ENCODE peak calls at places on chromosomes 6 and 20, in ten cellular contexts. One of them, this sample, is unnamed.

GRCh38 chr6:129623008-129623732 is 86.8 kb downstream of the ARHGAP18 start:
- DNase-seq in DMS79 treated with DMSO at 0.1 percent for 48 hours: no peak
- DNase-seq in NT2/D1: no peak
- DNase-seq in fibroblast of pulmonary artery: no peak
- DNase-seq in Panc1: no peak
- DNase-seq in hepatocyte: no peak
- DNase-seq in left colon: no peak
- DNase-seq in iPS DF 6.9: no peak
- DNase-seq in HuH-7.5: no peak
- DNase-seq in psoas muscle: no peak
- DNase-seq in this sample: no peak

GRCh38 chr6:150868759-150869158 is 3.3 kb downstream of the MTHFD1L start:
- DNase-seq in DMS79 treated with DMSO at 0.1 percent for 48 hours: no peak
- DNase-seq in NT2/D1: no peak
- DNase-seq in fibroblast of pulmonary artery: no peak
- DNase-seq in Panc1: no peak
- DNase-seq in hepatocyte: no peak
- DNase-seq in left colon: no peak
- DNase-seq in iPS DF 6.9: no peak
- DNase-seq in HuH-7.5: no peak
- DNase-seq in psoas muscle: no peak
- DNase-seq in this sample: no peak

GRCh38 chr6:158002249-158002950 is 20.7 kb downstream of the SYNJ2 start:
- DNase-seq in DMS79 treated with DMSO at 0.1 percent for 48 hours: no peak
- DNase-seq in NT2/D1: no peak
- DNase-seq in fibroblast of pulmonary artery: no peak
- DNase-seq in Panc1: no peak
- DNase-seq in hepatocyte: peak; percentile 43
- DNase-seq in left colon: peak; percentile 73
- DNase-seq in iPS DF 6.9: no peak
- DNase-seq in HuH-7.5: no peak
- DNase-seq in psoas muscle: no peak
- DNase-seq in this sample: no peak

GRCh38 chr6:33169286-33170175 is 22.7 kb downstream of the COL11A2 start:
- DNase-seq in DMS79 treated with DMSO at 0.1 percent for 48 hours: no peak
- DNase-seq in NT2/D1: no peak
- DNase-seq in fibroblast of pulmonary artery: no peak
- DNase-seq in Panc1: no peak
- DNase-seq in hepatocyte: no peak
- DNase-seq in left colon: no peak
- DNase-seq in iPS DF 6.9: no peak
- DNase-seq in HuH-7.5: no peak
- DNase-seq in psoas muscle: no peak
- DNase-seq in this sample: no peak

GRCh38 chr6:127475135-127475822 is 16.1 kb upstream of the KIAA0408 start:
- DNase-seq in DMS79 treated with DMSO at 0.1 percent for 48 hours: no peak
- DNase-seq in NT2/D1: no peak
- DNase-seq in fibroblast of pulmonary artery: no peak
- DNase-seq in Panc1: no peak
- DNase-seq in hepatocyte: no peak
- DNase-seq in left colon: no peak
- DNase-seq in iPS DF 6.9: no peak
- DNase-seq in HuH-7.5: no peak
- DNase-seq in psoas muscle: peak; percentile 45
- DNase-seq in this sample: no peak

GRCh38 chr6:392441-393390 is 1.2 kb downstream of the IRF4 start:
- DNase-seq in DMS79 treated with DMSO at 0.1 percent for 48 hours: no peak
- DNase-seq in NT2/D1: no peak
- DNase-seq in fibroblast of pulmonary artery: no peak
- DNase-seq in Panc1: no peak
- DNase-seq in hepatocyte: no peak
- DNase-seq in left colon: no peak
- DNase-seq in iPS DF 6.9: no peak
- DNase-seq in HuH-7.5: no peak
- DNase-seq in psoas muscle: peak; percentile 45
- DNase-seq in this sample: no peak

GRCh38 chr6:87826376-87826775 is 124.3 kb upstream of the AKIRIN2 start:
- DNase-seq in DMS79 treated with DMSO at 0.1 percent for 48 hours: no peak
- DNase-seq in NT2/D1: no peak
- DNase-seq in fibroblast of pulmonary artery: no peak
- DNase-seq in Panc1: no peak
- DNase-seq in hepatocyte: no peak
- DNase-seq in left colon: no peak
- DNase-seq in iPS DF 6.9: no peak
- DNase-seq in HuH-7.5: no peak
- DNase-seq in psoas muscle: no peak
- DNase-seq in this sample: no peak

GRCh38 chr20:38229376-38230252 is 30.9 kb downstream of the KIAA1755 start:
- DNase-seq in DMS79 treated with DMSO at 0.1 percent for 48 hours: no peak
- DNase-seq in NT2/D1: no peak
- DNase-seq in fibroblast of pulmonary artery: peak; percentile 57
- DNase-seq in Panc1: no peak
- DNase-seq in hepatocyte: no peak
- DNase-seq in left colon: no peak
- DNase-seq in iPS DF 6.9: no peak
- DNase-seq in HuH-7.5: no peak
- DNase-seq in psoas muscle: no peak
- DNase-seq in this sample: no peak

GRCh38 chr6:56692586-56693245 is 50.0 kb upstream of the DST start:
- DNase-seq in DMS79 treated with DMSO at 0.1 percent for 48 hours: peak; percentile 49
- DNase-seq in NT2/D1: no peak
- DNase-seq in fibroblast of pulmonary artery: peak; percentile 92
- DNase-seq in Panc1: no peak
- DNase-seq in hepatocyte: no peak
- DNase-seq in left colon: no peak
- DNase-seq in iPS DF 6.9: no peak
- DNase-seq in HuH-7.5: no peak
- DNase-seq in psoas muscle: no peak
- DNase-seq in this sample: peak; percentile 60

GRCh38 chr6:126339796-126340750 is at the start of gene CENPW:
- DNase-seq in DMS79 treated with DMSO at 0.1 percent for 48 hours: peak; percentile 90
- DNase-seq in NT2/D1: peak; percentile 79
- DNase-seq in fibroblast of pulmonary artery: peak; percentile 81
- DNase-seq in Panc1: peak; percentile 82
- DNase-seq in hepatocyte: peak; percentile 97
- DNase-seq in left colon: peak; percentile 99
- DNase-seq in iPS DF 6.9: peak; percentile 88
- DNase-seq in HuH-7.5: peak; percentile 51
- DNase-seq in psoas muscle: peak; percentile 94
- DNase-seq in this sample: peak; percentile 95

GRCh38 chr6:161272600-161273355 is 1.1 kb downstream of the AGPAT4 start:
- DNase-seq in DMS79 treated with DMSO at 0.1 percent for 48 hours: peak; percentile 42
- DNase-seq in NT2/D1: no peak
- DNase-seq in fibroblast of pulmonary artery: peak; percentile 53
- DNase-seq in Panc1: no peak
- DNase-seq in hepatocyte: peak; percentile 51
- DNase-seq in left colon: peak; percentile 6
- DNase-seq in iPS DF 6.9: no peak
- DNase-seq in HuH-7.5: no peak
- DNase-seq in psoas muscle: no peak
- DNase-seq in this sample: no peak

GRCh38 chr20:58021481-58021880 is 207.0 kb downstream of the ANKRD60 start:
- DNase-seq in DMS79 treated with DMSO at 0.1 percent for 48 hours: no peak
- DNase-seq in NT2/D1: no peak
- DNase-seq in fibroblast of pulmonary artery: no peak
- DNase-seq in Panc1: no peak
- DNase-seq in hepatocyte: no peak
- DNase-seq in left colon: no peak
- DNase-seq in iPS DF 6.9: no peak
- DNase-seq in HuH-7.5: no peak
- DNase-seq in psoas muscle: peak; percentile 76
- DNase-seq in this sample: no peak

GRCh38 chr20:41618807-41619294 is 674 bp upstream of the CHD6 start:
- DNase-seq in DMS79 treated with DMSO at 0.1 percent for 48 hours: peak; percentile 25
- DNase-seq in NT2/D1: no peak
- DNase-seq in fibroblast of pulmonary artery: no peak
- DNase-seq in Panc1: no peak
- DNase-seq in hepatocyte: peak; percentile 34
- DNase-seq in left colon: no peak
- DNase-seq in iPS DF 6.9: no peak
- DNase-seq in HuH-7.5: peak; percentile 28
- DNase-seq in psoas muscle: no peak
- DNase-seq in this sample: peak; percentile 30

GRCh38 chr6:142853244-142854180 is 91.5 kb downstream of the HIVEP2 start:
- DNase-seq in DMS79 treated with DMSO at 0.1 percent for 48 hours: no peak
- DNase-seq in NT2/D1: no peak
- DNase-seq in fibroblast of pulmonary artery: no peak
- DNase-seq in Panc1: no peak
- DNase-seq in hepatocyte: no peak
- DNase-seq in left colon: no peak
- DNase-seq in iPS DF 6.9: no peak
- DNase-seq in HuH-7.5: no peak
- DNase-seq in psoas muscle: no peak
- DNase-seq in this sample: no peak

GRCh38 chr6:124699038-124699437 is 263.2 kb upstream of the RNF217 start:
- DNase-seq in DMS79 treated with DMSO at 0.1 percent for 48 hours: no peak
- DNase-seq in NT2/D1: no peak
- DNase-seq in fibroblast of pulmonary artery: no peak
- DNase-seq in Panc1: no peak
- DNase-seq in hepatocyte: no peak
- DNase-seq in left colon: no peak
- DNase-seq in iPS DF 6.9: no peak
- DNase-seq in HuH-7.5: no peak
- DNase-seq in psoas muscle: no peak
- DNase-seq in this sample: no peak

GRCh38 chr6:16157909-16158308 is 29.0 kb downstream of the MYLIP start:
- DNase-seq in DMS79 treated with DMSO at 0.1 percent for 48 hours: peak; percentile 75
- DNase-seq in NT2/D1: no peak
- DNase-seq in fibroblast of pulmonary artery: no peak
- DNase-seq in Panc1: no peak
- DNase-seq in hepatocyte: no peak
- DNase-seq in left colon: no peak
- DNase-seq in iPS DF 6.9: no peak
- DNase-seq in HuH-7.5: no peak
- DNase-seq in psoas muscle: peak; percentile 81
- DNase-seq in this sample: peak; percentile 75

GRCh38 chr6:157272866-157273755 is 50.2 kb downstream of the TMEM242 start:
- DNase-seq in DMS79 treated with DMSO at 0.1 percent for 48 hours: no peak
- DNase-seq in NT2/D1: no peak
- DNase-seq in fibroblast of pulmonary artery: no peak
- DNase-seq in Panc1: no peak
- DNase-seq in hepatocyte: no peak
- DNase-seq in left colon: no peak
- DNase-seq in iPS DF 6.9: no peak
- DNase-seq in HuH-7.5: peak; percentile 42
- DNase-seq in psoas muscle: no peak
- DNase-seq in this sample: peak; percentile 48

GRCh38 chr6:38755207-38755606 is 40.1 kb downstream of the DNAH8 start:
- DNase-seq in DMS79 treated with DMSO at 0.1 percent for 48 hours: peak; percentile 96
- DNase-seq in NT2/D1: no peak
- DNase-seq in fibroblast of pulmonary artery: no peak
- DNase-seq in Panc1: no peak
- DNase-seq in hepatocyte: no peak
- DNase-seq in left colon: no peak
- DNase-seq in iPS DF 6.9: no peak
- DNase-seq in HuH-7.5: no peak
- DNase-seq in psoas muscle: no peak
- DNase-seq in this sample: no peak

GRCh38 chr20:32663704-32664351 is 9.9 kb downstream of the C20orf203 start:
- DNase-seq in DMS79 treated with DMSO at 0.1 percent for 48 hours: no peak
- DNase-seq in NT2/D1: no peak
- DNase-seq in fibroblast of pulmonary artery: no peak
- DNase-seq in Panc1: no peak
- DNase-seq in hepatocyte: no peak
- DNase-seq in left colon: no peak
- DNase-seq in iPS DF 6.9: no peak
- DNase-seq in HuH-7.5: no peak
- DNase-seq in psoas muscle: no peak
- DNase-seq in this sample: no peak

GRCh38 chr6:5175195-5175594 is 85.6 kb downstream of the LYRM4 start:
- DNase-seq in DMS79 treated with DMSO at 0.1 percent for 48 hours: no peak
- DNase-seq in NT2/D1: peak; percentile 42
- DNase-seq in fibroblast of pulmonary artery: no peak
- DNase-seq in Panc1: no peak
- DNase-seq in hepatocyte: no peak
- DNase-seq in left colon: peak; percentile 22
- DNase-seq in iPS DF 6.9: peak; percentile 48
- DNase-seq in HuH-7.5: no peak
- DNase-seq in psoas muscle: no peak
- DNase-seq in this sample: peak; percentile 68

GRCh38 chr6:79170915-79171314 is 63.6 kb downstream of the HMGN3 start:
- DNase-seq in DMS79 treated with DMSO at 0.1 percent for 48 hours: no peak
- DNase-seq in NT2/D1: no peak
- DNase-seq in fibroblast of pulmonary artery: peak; percentile 79
- DNase-seq in Panc1: no peak
- DNase-seq in hepatocyte: no peak
- DNase-seq in left colon: no peak
- DNase-seq in iPS DF 6.9: no peak
- DNase-seq in HuH-7.5: no peak
- DNase-seq in psoas muscle: no peak
- DNase-seq in this sample: no peak

GRCh38 chr20:8389381-8390368 is 257.6 kb downstream of the PLCB1 start:
- DNase-seq in DMS79 treated with DMSO at 0.1 percent for 48 hours: peak; percentile 8
- DNase-seq in NT2/D1: peak; percentile 15
- DNase-seq in fibroblast of pulmonary artery: peak; percentile 81
- DNase-seq in Panc1: peak; percentile 1
- DNase-seq in hepatocyte: peak; percentile 66
- DNase-seq in left colon: no peak
- DNase-seq in iPS DF 6.9: no peak
- DNase-seq in HuH-7.5: no peak
- DNase-seq in psoas muscle: no peak
- DNase-seq in this sample: peak; percentile 75

GRCh38 chr6:45212976-45213375 is 115.2 kb upstream of the RUNX2 start:
- DNase-seq in DMS79 treated with DMSO at 0.1 percent for 48 hours: no peak
- DNase-seq in NT2/D1: no peak
- DNase-seq in fibroblast of pulmonary artery: peak; percentile 11
- DNase-seq in Panc1: no peak
- DNase-seq in hepatocyte: no peak
- DNase-seq in left colon: no peak
- DNase-seq in iPS DF 6.9: no peak
- DNase-seq in HuH-7.5: no peak
- DNase-seq in psoas muscle: no peak
- DNase-seq in this sample: peak; percentile 52

GRCh38 chr20:9838378-9839295 is at the start of gene PAK5:
- DNase-seq in DMS79 treated with DMSO at 0.1 percent for 48 hours: peak; percentile 83
- DNase-seq in NT2/D1: peak; percentile 89
- DNase-seq in fibroblast of pulmonary artery: peak; percentile 18
- DNase-seq in Panc1: no peak
- DNase-seq in hepatocyte: peak; percentile 91
- DNase-seq in left colon: peak; percentile 8
- DNase-seq in iPS DF 6.9: peak; percentile 78
- DNase-seq in HuH-7.5: peak; percentile 75
- DNase-seq in psoas muscle: no peak
- DNase-seq in this sample: peak; percentile 80

This sample was measured in A673.